ENCODE peak calls at places on chromosomes 6 and 20, in five cellular contexts. F is natural killer cell, L is hypothalamus, X is HTR-8/SVneo, Y is brain pericyte. Q is an unnamed sample.

GRCh38 chr20:29408034-29408695 is 1849.3 kb upstream of the DEFB115 start:
- DNase-seq in X (no peak), F (no peak), L (no peak), Y (no peak), Q (no peak)

GRCh38 chr6:2378046-2378657 is 132.7 kb upstream of the GMDS start:
- DNase-seq in Y (no peak), X (no peak), L (no peak), F (no peak), Q (no peak)

GRCh38 chr6:113328886-113329381 is 528.2 kb upstream of the MARCKS start:
- DNase-seq in F (no peak), X (no peak), Y (no peak), L (no peak), Q (no peak)

GRCh38 chr20:8305449-8305978 is 173.4 kb downstream of the PLCB1 start:
- DNase-seq in F (peak), Y (no peak), X (no peak), L (no peak), Q (no peak)

GRCh38 chr20:51326241-51326819 is 216.2 kb downstream of the NFATC2 start:
- DNase-seq in L (no peak), F (peak), X (peak), Y (no peak), Q (peak)

GRCh38 chr6:14258117-14258516 is 140.5 kb downstream of the CD83 start:
- DNase-seq in F (no peak), X (no peak), L (no peak), Y (no peak), Q (no peak)

GRCh38 chr6:22519237-22519636 is 50.1 kb upstream of the HDGFL1 start:
- DNase-seq in X (no peak), F (no peak), L (no peak), Y (no peak), Q (no peak)

GRCh38 chr20:58075565-58075964 is 152.9 kb downstream of the ANKRD60 start:
- DNase-seq in L (no peak), F (no peak), X (no peak), Y (no peak), Q (no peak)

GRCh38 chr20:3248167-3248992 is 9.4 kb upstream of the SLC4A11 start:
- DNase-seq in L (no peak), F (no peak), Y (no peak), X (no peak), Q (no peak)

GRCh38 chr20:19600042-19600441 is 158.0 kb upstream of the RIN2 start:
- DNase-seq in L (no peak), Y (no peak), X (no peak), F (no peak), Q (no peak)

GRCh38 chr20:10972219-10972860 is 298.5 kb upstream of the JAG1 start:
- DNase-seq in X (no peak), F (no peak), L (no peak), Y (no peak), Q (no peak)

GRCh38 chr6:89400050-89400449 is 12.0 kb downstream of the RRAGD start:
- DNase-seq in Y (no peak), X (no peak), F (no peak), L (no peak), Q (no peak)

GRCh38 chr6:116485786-116486185 is 24.6 kb downstream of the CALHM6 start:
- DNase-seq in L (no peak), Y (no peak), F (no peak), X (no peak), Q (no peak)

GRCh38 chr20:63441777-63442493 is 30.5 kb downstream of the KCNQ2 start:
- DNase-seq in L (no peak), F (peak), Y (no peak), X (peak), Q (peak)

GRCh38 chr6:3229566-3230274 is 2.3 kb upstream of the TUBB2B start:
- DNase-seq in F (no peak), L (peak), X (no peak), Y (no peak), Q (no peak)

GRCh38 chr6:2744206-2744771 is 6.4 kb downstream of the MYLK4 start:
- DNase-seq in Y (no peak), F (no peak), L (no peak), X (no peak), Q (no peak)

GRCh38 chr6:44126320-44127149 is 717 bp downstream of the MRPL14 start:
- DNase-seq in X (peak), Y (no peak), F (peak), L (no peak), Q (peak)

GRCh38 chr6:161211380-161212035 is 62.4 kb downstream of the AGPAT4 start:
- DNase-seq in X (no peak), Y (no peak), F (no peak), L (no peak), Q (no peak)

GRCh38 chr6:53623497-53623896 is 42.1 kb downstream of the KLHL31 start:
- DNase-seq in X (no peak), Y (no peak), L (no peak), F (no peak), Q (no peak)

GRCh38 chr20:31633339-31633914 is 4.3 kb upstream of the COX4I2 start:
- DNase-seq in L (no peak), F (no peak), Y (no peak), X (no peak), Q (no peak)

GRCh38 chr6:148572676-148573335 is 174.0 kb upstream of the UST start:
- DNase-seq in X (no peak), L (no peak), F (no peak), Y (no peak), Q (no peak)

GRCh38 chr20:3890410-3890751 is 1.2 kb downstream of the PANK2 start:
- DNase-seq in Y (peak), L (no peak), F (no peak), X (no peak), Q (no peak)

GRCh38 chr6:104212977-104213696 is 646.6 kb downstream of the HACE1 start:
- DNase-seq in Y (no peak), F (no peak), L (no peak), X (peak), Q (no peak)

GRCh38 chr6:27452496-27452897 is 20.4 kb downstream of the ZNF184 start:
- DNase-seq in L (no peak), F (no peak), X (no peak), Y (no peak), Q (no peak)

GRCh38 chr6:56475736-56476457 is 166.8 kb downstream of the DST start:
- DNase-seq in X (no peak), Y (no peak), L (no peak), F (no peak), Q (no peak)

GRCh38 chr20:58797371-58798050 is 53.2 kb downstream of the GNAS-AS1 start:
- DNase-seq in Y (no peak), L (no peak), X (no peak), F (no peak), Q (no peak)

GRCh38 chr6:138450445-138450844 is 46.4 kb downstream of the HEBP2 start:
- DNase-seq in F (no peak), L (no peak), X (no peak), Y (no peak), Q (no peak)

GRCh38 chr6:121223212-121223611 is 111.1 kb downstream of the TBC1D32 start:
- DNase-seq in X (no peak), F (no peak), L (no peak), Y (no peak), Q (no peak)

GRCh38 chr20:23069073-23069472 is 17.1 kb downstream of the CD93 start:
- DNase-seq in F (no peak), X (no peak), Y (no peak), L (no peak), Q (no peak)

GRCh38 chr20:21026951-21027350 is 79.2 kb downstream of the LINC00237 start:
- DNase-seq in F (no peak), X (no peak), Y (no peak), L (no peak), Q (no peak)

GRCh38 chr6:90406957-90407356 is 110.3 kb upstream of the BACH2 start:
- DNase-seq in F (no peak), Y (no peak), X (no peak), L (no peak), Q (no peak)

GRCh38 chr6:34143884-34144580 is 1.9 kb downstream of the GRM4 start:
- DNase-seq in L (no peak), Y (no peak), X (peak), F (no peak), Q (no peak)

GRCh38 chr6:66307490-66307889 is 600.5 kb upstream of the EYS start:
- DNase-seq in Y (no peak), L (no peak), F (no peak), X (no peak), Q (no peak)

GRCh38 chr20:48841861-48842529 is 14.2 kb upstream of the PREX1 start:
- DNase-seq in X (peak), F (no peak), L (no peak), Y (no peak), Q (peak)